ENCODE peak calls at places on chromosomes 11 and 22, in six cellular contexts. U, M, Y, H, I and P are unnamed samples.

GRCh38 chr11:118401880-118402590 is 629 bp downstream of the ATP5MG start:
- DNase-seq in M (no peak), H (peak), I (no peak), Y (no peak), U (no peak), P (no peak)

GRCh38 chr11:114304969-114305368 is 8.8 kb downstream of the NNMT start:
- DNase-seq in I (no peak), Y (no peak), M (no peak), U (no peak), H (no peak), P (no peak)

GRCh38 chr11:119550330-119550729 is 127.4 kb upstream of the THY1 start:
- DNase-seq in I (no peak), M (no peak), H (no peak), U (no peak), Y (no peak), P (no peak)

GRCh38 chr22:19480173-19480568 is 451 bp downstream of the CDC45 start:
- DNase-seq in M (no peak), I (no peak), U (no peak), H (peak), Y (peak), P (no peak)

GRCh38 chr11:66418168-66418985 is 2.5 kb upstream of the NPAS4 start:
- DNase-seq in U (peak), H (peak), M (peak), I (no peak), Y (peak), P (peak)

GRCh38 chr11:17640493-17641164 is 78.7 kb upstream of the MYOD1 start:
- DNase-seq in M (no peak), I (no peak), U (no peak), H (no peak), Y (no peak), P (no peak)

GRCh38 chr11:232783-233565 is 3.2 kb downstream of the SIRT3 start:
- DNase-seq in M (no peak), Y (no peak), H (no peak), U (no peak), I (no peak), P (no peak)

GRCh38 chr11:115617767-115618166 is 113.6 kb upstream of the CADM1 start:
- DNase-seq in U (no peak), Y (no peak), I (no peak), M (no peak), H (no peak), P (no peak)

GRCh38 chr11:64601605-64602465 is 10.8 kb downstream of the SLC22A12 start:
- DNase-seq in M (no peak), U (no peak), Y (no peak), H (no peak), I (no peak), P (no peak)

GRCh38 chr11:123838199-123838598 is 32.0 kb upstream of the OR6M1 start:
- DNase-seq in H (no peak), Y (no peak), I (no peak), U (no peak), M (no peak), P (no peak)

GRCh38 chr11:46643986-46644385 is 26.6 kb downstream of the ATG13 start:
- DNase-seq in H (no peak), I (no peak), M (no peak), Y (no peak), U (no peak), P (no peak)

GRCh38 chr11:116778556-116778955 is 5.8 kb upstream of the BUD13 start:
- DNase-seq in I (no peak), U (no peak), M (no peak), Y (no peak), H (no peak), P (no peak)

GRCh38 chr11:133978816-133979215 is 22.0 kb upstream of the IGSF9B start:
- DNase-seq in H (no peak), U (no peak), Y (no peak), I (no peak), M (no peak), P (no peak)

GRCh38 chr11:13003726-13004493 is 5.2 kb upstream of the RASSF10 start:
- DNase-seq in Y (no peak), H (no peak), U (no peak), M (no peak), I (no peak), P (no peak)

GRCh38 chr11:35232961-35233360 is 94.0 kb downstream of the CD44 start:
- DNase-seq in H (no peak), U (no peak), Y (no peak), I (no peak), M (no peak), P (no peak)

GRCh38 chr11:43987384-43988039 is 45.1 kb downstream of the C11orf96 start:
- DNase-seq in M (no peak), Y (no peak), U (no peak), H (no peak), I (no peak), P (no peak)

GRCh38 chr11:87368151-87368550 is 330.4 kb downstream of the TMEM135 start:
- DNase-seq in Y (no peak), M (no peak), H (no peak), I (no peak), U (no peak), P (no peak)

GRCh38 chr22:11628651-11629511 is 3899.1 kb upstream of the OR11H1 start:
- DNase-seq in H (no peak), Y (no peak), M (no peak), U (no peak), I (peak), P (no peak)

GRCh38 chr11:120185678-120186407 is 25.0 kb upstream of the OAF start:
- DNase-seq in H (no peak), I (no peak), U (no peak), Y (no peak), M (no peak), P (no peak)

GRCh38 chr11:64358907-64359711 is at the start of gene RPS6KA4:
- DNase-seq in U (no peak), M (no peak), Y (peak), I (peak), H (no peak), P (peak)

GRCh38 chr22:20422271-20422958 is 15.2 kb downstream of the SCARF2 start:
- DNase-seq in U (no peak), Y (no peak), H (no peak), I (no peak), M (no peak), P (no peak)

GRCh38 chr22:36027960-36028645 is 521 bp downstream of the RBFOX2 start:
- DNase-seq in I (peak), M (no peak), U (no peak), H (no peak), Y (no peak), P (peak)

GRCh38 chr22:18121436-18122253 is 11.0 kb downstream of the TUBA8 start:
- DNase-seq in Y (no peak), U (no peak), M (no peak), I (no peak), H (peak), P (no peak)

GRCh38 chr11:45208135-45208534 is 61.7 kb downstream of the PRDM11 start:
- DNase-seq in Y (no peak), I (no peak), U (no peak), H (no peak), M (no peak), P (no peak)

GRCh38 chr22:37195921-37196320 is 7.9 kb upstream of the C1QTNF6 start:
- DNase-seq in U (no peak), Y (no peak), I (no peak), H (no peak), M (no peak), P (no peak)

GRCh38 chr11:76209956-76210885 is 3.9 kb upstream of the WNT11 start:
- DNase-seq in M (no peak), H (no peak), Y (no peak), U (no peak), I (no peak), P (no peak)
- TF ChIP-seq POLR2A in M (no peak), H (no peak), Y (no peak), U (no peak), I (no peak), P (no peak)

GRCh38 chr11:2794419-2794795 is 91.2 kb downstream of the CDKN1C start:
- DNase-seq in U (no peak), Y (no peak), H (no peak), M (no peak), I (no peak), P (no peak)
- TF ChIP-seq TAF1 in U (no peak), Y (no peak), H (no peak), M (no peak), I (no peak), P (no peak)

GRCh38 chr11:9700105-9700801 is 36.4 kb downstream of the SWAP70 start:
- DNase-seq in Y (no peak), I (no peak), M (no peak), U (no peak), H (no peak), P (no peak)
- TF ChIP-seq POLR2AphosphoS5 in Y (no peak), I (no peak), M (no peak), U (no peak), H (no peak), P (no peak)

GRCh38 chr22:46593211-46593676 is 26.9 kb upstream of the GRAMD4 start:
- DNase-seq in Y (no peak), U (no peak), M (no peak), H (no peak), I (peak), P (no peak)
- TF ChIP-seq POLR2A in Y (no peak), U (no peak), M (peak), H (no peak), I (peak), P (no peak)